ENCODE peak calls at places on chromosome 10, in ten cellular contexts. E is thyroid gland; Y is brain microvascular endothelial cell; X is PC-3; L is CD4-positive, alpha-beta T cell; A is tibial nerve; W is A549; H is endodermal cell; O is transverse colon; U is left ventricle myocardium inferior. C is an unnamed sample.

GRCh38 chr10:96672491-96673175 is 47.7 kb downstream of the PIK3AP1 start:
- DNase-seq in E (peak), Y (no peak), X (no peak), L (no peak), A (no peak), W (no peak), H (no peak), O (no peak), U (no peak), C (no peak)

GRCh38 chr10:132539431-132539839 is 1.8 kb downstream of the INPP5A start:
- DNase-seq in E (peak), Y (no peak), X (no peak), L (no peak), A (no peak), W (no peak), H (no peak), O (peak), U (peak), C (no peak)

GRCh38 chr10:127463548-127463947 is 85.6 kb upstream of the NPS start:
- DNase-seq in E (no peak), Y (no peak), X (no peak), L (no peak), A (no peak), W (no peak), H (no peak), O (no peak), U (no peak), C (no peak)

GRCh38 chr10:78856421-78856820 is 212.3 kb upstream of the ZMIZ1 start:
- DNase-seq in E (peak), Y (no peak), X (no peak), L (no peak), A (no peak), W (no peak), H (no peak), O (no peak), U (peak), C (no peak)

GRCh38 chr10:63157845-63158624 is 24.9 kb downstream of the NRBF2 start:
- DNase-seq in E (no peak), Y (peak), X (peak), L (peak), A (no peak), W (peak), H (peak), O (no peak), U (no peak), C (peak)

GRCh38 chr10:29858352-29859267 is 200.8 kb downstream of the JCAD start:
- DNase-seq in E (peak), Y (peak), X (peak), L (no peak), A (no peak), W (peak), H (peak), O (peak), U (peak), C (peak)

GRCh38 chr10:112115781-112116385 is 67.7 kb downstream of the GPAM start:
- DNase-seq in E (peak), Y (peak), X (peak), L (no peak), A (no peak), W (peak), H (peak), O (peak), U (no peak), C (no peak)

GRCh38 chr10:1102392-1102791 is 46.2 kb downstream of the WDR37 start:
- DNase-seq in E (no peak), Y (no peak), X (no peak), L (no peak), A (no peak), W (no peak), H (no peak), O (no peak), U (no peak), C (no peak)

GRCh38 chr10:31149835-31150512 is 118.3 kb upstream of the ZNF438 start:
- DNase-seq in E (no peak), Y (no peak), X (no peak), L (no peak), A (no peak), W (no peak), H (no peak), O (no peak), U (no peak), C (no peak)

GRCh38 chr10:132697568-132698200 is 88.3 kb downstream of the NKX6-2 start:
- DNase-seq in E (no peak), Y (no peak), X (no peak), L (no peak), A (no peak), W (no peak), H (peak), O (no peak), U (peak), C (no peak)

GRCh38 chr10:133481657-133482056 is 27.9 kb downstream of the SCART1 start:
- DNase-seq in E (no peak), Y (no peak), X (no peak), L (no peak), A (no peak), W (no peak), H (no peak), O (no peak), U (no peak), C (no peak)

GRCh38 chr10:54477738-54478137 is 323.3 kb downstream of the PCDH15 start:
- DNase-seq in E (no peak), Y (no peak), X (no peak), L (no peak), A (no peak), W (no peak), H (no peak), O (no peak), U (no peak), C (no peak)

GRCh38 chr10:79322616-79323566 is 24.4 kb upstream of the PPIF start:
- DNase-seq in E (peak), Y (peak), X (peak), L (peak), A (no peak), W (no peak), H (no peak), O (peak), U (no peak), C (peak)

GRCh38 chr10:681670-682318 is 7.7 kb downstream of the DIP2C start:
- DNase-seq in E (no peak), Y (peak), X (no peak), L (no peak), A (no peak), W (no peak), H (no peak), O (no peak), U (no peak), C (no peak)

GRCh38 chr10:703118-703517 is 13.7 kb upstream of the DIP2C start:
- DNase-seq in E (no peak), Y (no peak), X (no peak), L (no peak), A (no peak), W (no peak), H (no peak), O (no peak), U (no peak), C (no peak)

GRCh38 chr10:57657164-57657765 is 610.4 kb downstream of the IPMK start:
- DNase-seq in E (peak), Y (peak), X (peak), L (no peak), A (peak), W (peak), H (peak), O (peak), U (peak), C (peak)

GRCh38 chr10:96666738-96667137 is 53.6 kb downstream of the PIK3AP1 start:
- DNase-seq in E (no peak), Y (no peak), X (no peak), L (no peak), A (no peak), W (no peak), H (no peak), O (no peak), U (no peak), C (no peak)

GRCh38 chr10:85612378-85612775 is 754.2 kb downstream of the GRID1 start:
- DNase-seq in E (no peak), Y (no peak), X (no peak), L (peak), A (no peak), W (no peak), H (peak), O (no peak), U (no peak), C (no peak)

GRCh38 chr10:69635428-69636272 is 5.6 kb downstream of the FAM241B start:
- DNase-seq in E (no peak), Y (no peak), X (no peak), L (no peak), A (no peak), W (no peak), H (peak), O (no peak), U (no peak), C (no peak)

GRCh38 chr10:48309711-48310226 is 3.3 kb downstream of the MAPK8 start:
- DNase-seq in E (no peak), Y (no peak), X (peak), L (no peak), A (no peak), W (peak), H (no peak), O (no peak), U (no peak), C (peak)

GRCh38 chr10:36773652-36774051 is 351.7 kb upstream of the ANKRD30A start:
- DNase-seq in E (no peak), Y (no peak), X (no peak), L (no peak), A (no peak), W (no peak), H (no peak), O (no peak), U (no peak), C (no peak)

GRCh38 chr10:130914377-130914776 is 397.1 kb downstream of the TCERG1L start:
- DNase-seq in E (no peak), Y (no peak), X (no peak), L (no peak), A (no peak), W (no peak), H (peak), O (no peak), U (no peak), C (no peak)

GRCh38 chr10:15035385-15036301 is 8.1 kb upstream of the OLAH start:
- DNase-seq in E (no peak), Y (peak), X (peak), L (no peak), A (no peak), W (no peak), H (peak), O (peak), U (peak), C (peak)

GRCh38 chr10:125700355-125700911 is 17.5 kb upstream of the TEX36 start:
- DNase-seq in E (no peak), Y (no peak), X (peak), L (no peak), A (no peak), W (peak), H (no peak), O (no peak), U (no peak), C (no peak)

GRCh38 chr10:118835682-118836326 is 81.0 kb upstream of the CACUL1 start:
- DNase-seq in E (peak), Y (no peak), X (peak), L (no peak), A (no peak), W (peak), H (peak), O (peak), U (no peak), C (peak)

GRCh38 chr10:4545077-4545476 is 280.9 kb upstream of the AKR1E2 start:
- DNase-seq in E (no peak), Y (no peak), X (no peak), L (no peak), A (no peak), W (no peak), H (no peak), O (no peak), U (no peak), C (no peak)

GRCh38 chr10:3701490-3701889 is 83.5 kb downstream of the KLF6 start:
- DNase-seq in E (no peak), Y (no peak), X (no peak), L (no peak), A (no peak), W (no peak), H (no peak), O (no peak), U (no peak), C (peak)

GRCh38 chr10:18615618-18616017 is 35.8 kb downstream of the NSUN6 start:
- DNase-seq in E (no peak), Y (no peak), X (peak), L (no peak), A (no peak), W (no peak), H (no peak), O (no peak), U (no peak), C (no peak)

GRCh38 chr10:118737594-118738302 is 17.0 kb downstream of the CACUL1 start:
- DNase-seq in E (no peak), Y (no peak), X (no peak), L (no peak), A (no peak), W (no peak), H (no peak), O (no peak), U (no peak), C (no peak)

GRCh38 chr10:130989670-130990247 is 321.8 kb downstream of the TCERG1L start:
- DNase-seq in E (no peak), Y (no peak), X (no peak), L (no peak), A (no peak), W (no peak), H (no peak), O (no peak), U (no peak), C (no peak)

DNA sequence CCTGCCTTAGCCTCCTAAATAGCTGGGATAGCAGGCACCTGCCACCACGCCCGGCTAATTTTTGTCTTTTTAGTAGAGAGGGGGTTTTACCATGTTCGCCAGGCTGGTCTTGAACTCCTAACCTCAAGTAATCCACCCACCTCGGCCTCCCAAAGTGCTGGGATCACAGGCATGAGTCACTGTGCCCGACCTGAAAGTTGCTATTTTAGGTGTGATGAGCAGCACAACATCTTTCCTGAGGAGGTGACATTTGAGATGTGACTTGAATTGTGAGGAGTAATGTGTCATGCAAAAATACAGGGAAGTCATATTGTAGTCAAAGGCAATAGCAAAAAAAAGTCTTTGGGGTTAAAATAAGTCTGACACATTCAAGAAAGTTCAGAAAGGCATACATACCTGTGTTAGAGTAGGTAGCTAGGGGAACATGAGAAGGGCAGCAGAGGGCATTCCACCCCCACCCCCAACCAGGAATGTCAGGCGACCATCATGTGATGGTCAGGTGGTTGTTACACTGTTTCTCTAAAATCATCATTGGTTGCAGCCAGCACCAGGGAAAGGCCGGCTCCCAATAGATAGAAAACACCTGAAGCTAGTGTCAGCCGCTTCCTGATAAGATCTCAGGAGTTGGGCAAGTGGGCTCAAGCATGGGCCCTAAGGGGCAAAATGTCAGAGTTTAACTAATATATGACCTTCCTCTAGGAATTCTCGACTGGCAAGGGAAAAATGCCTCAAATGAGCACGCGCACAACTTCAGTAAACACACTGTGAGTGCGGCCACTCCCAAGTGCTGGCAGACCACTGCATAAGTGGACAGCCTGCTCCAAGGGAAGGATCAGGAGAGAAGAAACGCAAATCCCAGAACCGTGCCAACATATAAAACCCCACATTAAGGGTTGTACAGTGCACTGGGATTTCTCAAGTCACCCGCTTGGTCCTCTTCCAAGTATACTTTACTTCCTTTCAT is at the start of gene TACC2:
- DNase-seq in E (no peak), Y (no peak), X (peak), L (no peak), A (no peak), W (no peak), H (no peak), O (no peak), U (no peak), C (no peak)
- H3K27ac ChIP-seq in E (peak), Y (no peak), X (peak), L (no peak), A (no peak), W (no peak), H (no peak), O (peak), U (peak), C (no peak)

GRCh38 chr10:75121322-75121721 is 9.9 kb downstream of the SAMD8 start:
- DNase-seq in E (no peak), Y (no peak), X (no peak), L (no peak), A (no peak), W (no peak), H (no peak), O (no peak), U (no peak), C (no peak)
- H3K27ac ChIP-seq in E (no peak), Y (no peak), X (no peak), L (no peak), A (peak), W (no peak), H (no peak), O (no peak), U (peak), C (no peak)

GRCh38 chr10:12264204-12264908 is 68.4 kb downstream of the CDC123 start:
- DNase-seq in E (peak), Y (peak), X (peak), L (peak), A (peak), W (peak), H (peak), O (peak), U (peak), C (peak)
- H3K27ac ChIP-seq in E (peak), Y (peak), X (peak), L (no peak), A (peak), W (peak), H (no peak), O (peak), U (peak), C (peak)

DNA sequence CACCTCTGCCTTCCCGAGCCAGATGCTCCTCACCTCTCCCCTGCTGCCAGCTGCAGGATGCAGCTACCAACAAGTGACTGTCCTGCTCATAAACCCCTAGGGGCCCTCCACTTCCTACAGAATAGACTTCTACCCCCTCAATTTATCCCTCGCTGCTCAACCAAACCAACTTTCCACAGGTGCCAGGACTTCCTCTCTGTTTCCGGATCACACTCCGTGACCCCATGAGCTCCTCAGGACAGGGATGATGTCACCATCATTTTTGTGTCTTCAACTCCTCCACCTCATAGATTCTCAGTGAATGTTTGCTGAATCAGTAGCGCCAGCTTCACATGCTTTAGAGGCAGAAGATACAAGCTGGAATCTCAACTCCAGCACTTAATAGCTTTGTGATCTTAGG is 25.8 kb upstream of the ADRB1 start:
- DNase-seq in E (no peak), Y (no peak), X (no peak), L (no peak), A (no peak), W (no peak), H (no peak), O (no peak), U (no peak), C (no peak)
- H3K27ac ChIP-seq in E (no peak), Y (no peak), X (no peak), L (no peak), A (no peak), W (no peak), H (no peak), O (no peak), U (no peak), C (no peak)

GRCh38 chr10:61967298-61967697 is 65.8 kb downstream of the ARID5B start:
- DNase-seq in E (no peak), Y (no peak), X (no peak), L (no peak), A (no peak), W (no peak), H (no peak), O (no peak), U (no peak), C (no peak)

GRCh38 chr10:61973169-61973568 is 71.7 kb downstream of the ARID5B start:
- DNase-seq in E (no peak), Y (no peak), X (no peak), L (no peak), A (no peak), W (no peak), H (no peak), O (no peak), U (no peak), C (no peak)

GRCh38 chr10:61971016-61971350 is 69.5 kb downstream of the ARID5B start:
- DNase-seq in E (no peak), Y (no peak), X (no peak), L (no peak), A (no peak), W (no peak), H (no peak), O (no peak), U (no peak), C (peak)

GRCh38 chr10:61973923-61974322 is 72.4 kb downstream of the ARID5B start:
- DNase-seq in E (no peak), Y (no peak), X (no peak), L (no peak), A (no peak), W (no peak), H (no peak), O (no peak), U (no peak), C (no peak)

GRCh38 chr10:61970182-61971015 is 68.9 kb downstream of the ARID5B start:
- DNase-seq in E (no peak), Y (no peak), X (no peak), L (no peak), A (no peak), W (no peak), H (no peak), O (no peak), U (no peak), C (peak)
- H3K27ac ChIP-seq in E (no peak), Y (no peak), X (no peak), L (no peak), A (peak), W (no peak), H (no peak), O (peak), U (peak), C (no peak)

C was measured in astrocyte.